ENCODE peak calls at places on chromosomes 3 and 15, in five cellular contexts. I is HEK293T, L is H1, J is HepG2, F is GM12878. Q is an unnamed sample.

GRCh38 chr3:58288011-58288728 is 17.9 kb upstream of the RPP14 start:
- DNase-seq in L (no peak), J (peak), I (peak), F (no peak), Q (no peak)

GRCh38 chr3:108471346-108471935 is 39.0 kb downstream of the MYH15 start:
- DNase-seq in J (no peak), I (no peak), F (no peak), L (no peak), Q (no peak)

GRCh38 chr3:123105201-123106189 is 38.7 kb downstream of the PDIA5 start:
- DNase-seq in F (peak), L (no peak), I (no peak), J (no peak), Q (no peak)

GRCh38 chr3:38843898-38844297 is 27.9 kb upstream of the SCN10A start:
- DNase-seq in L (no peak), J (peak), I (peak), F (no peak), Q (no peak)

GRCh38 chr3:197564097-197564843 is 8.5 kb upstream of the BDH1 start:
- DNase-seq in L (no peak), F (no peak), I (no peak), J (no peak), Q (no peak)

GRCh38 chr15:37793851-37794250 is 140.6 kb upstream of the TMCO5A start:
- DNase-seq in L (no peak), F (no peak), J (no peak), I (peak), Q (no peak)

GRCh38 chr3:149020196-149020838 is 29.0 kb downstream of the GYG1 start:
- DNase-seq in I (no peak), F (no peak), J (no peak), L (no peak), Q (no peak)

GRCh38 chr15:70535071-70535954 is 228.0 kb downstream of the UACA start:
- DNase-seq in L (no peak), F (no peak), I (no peak), J (no peak), Q (no peak)

GRCh38 chr3:196496183-196496582 is 7.4 kb downstream of the RNF168 start:
- DNase-seq in F (no peak), J (no peak), I (no peak), L (no peak), Q (no peak)

GRCh38 chr15:81199031-81199779 is 2.5 kb downstream of the IL16 start:
- DNase-seq in J (no peak), I (no peak), L (no peak), F (no peak), Q (no peak)

GRCh38 chr15:37260255-37260654 is 159.9 kb upstream of the MEIS2 start:
- DNase-seq in I (no peak), F (no peak), L (no peak), J (no peak), Q (no peak)

DNA sequence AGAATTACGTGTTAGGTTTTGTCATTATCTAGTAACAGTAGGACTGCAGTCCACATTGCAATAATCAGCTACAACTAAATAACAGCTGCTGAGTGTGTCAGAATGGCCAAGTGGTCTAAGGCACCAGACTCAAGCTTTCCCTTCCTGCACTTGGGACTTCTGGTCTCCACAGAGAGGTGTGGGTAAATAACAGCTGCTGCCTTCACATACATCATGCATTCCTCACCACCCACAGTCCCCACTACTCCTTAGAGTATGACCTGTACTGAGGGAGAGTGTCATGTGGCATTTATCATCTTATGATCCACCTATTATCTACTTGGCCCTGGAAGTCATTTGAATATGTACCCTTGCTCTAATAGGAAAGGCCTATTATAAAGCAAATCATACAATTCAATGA is 22.2 kb upstream of the ZMAT3 start:
- DNase-seq in I (no peak), F (no peak), J (no peak), L (no peak), Q (no peak)
- TF ChIP-seq SUZ12 in I (no peak), F (no peak), J (no peak), L (no peak), Q (no peak)

GRCh38 chr3:4742359-4742758 is 236.9 kb upstream of the BHLHE40 start:
- DNase-seq in F (no peak), I (no peak), L (no peak), J (no peak), Q (no peak)

GRCh38 chr3:4740397-4741105 is 238.7 kb upstream of the BHLHE40 start:
- DNase-seq in F (no peak), L (no peak), J (no peak), I (no peak), Q (no peak)

GRCh38 chr3:4741106-4741403 is 238.2 kb upstream of the BHLHE40 start:
- DNase-seq in I (no peak), F (no peak), J (no peak), L (no peak), Q (no peak)

GRCh38 chr3:4743371-4743770 is 235.9 kb upstream of the BHLHE40 start:
- DNase-seq in L (no peak), I (no peak), J (no peak), F (no peak), Q (no peak)

GRCh38 chr3:4741404-4742307 is 237.6 kb upstream of the BHLHE40 start:
- DNase-seq in L (no peak), F (no peak), J (peak), I (peak), Q (no peak)
- TF ChIP-seq SUZ12 in L (no peak), F (no peak), J (no peak), I (no peak), Q (no peak)

DNA sequence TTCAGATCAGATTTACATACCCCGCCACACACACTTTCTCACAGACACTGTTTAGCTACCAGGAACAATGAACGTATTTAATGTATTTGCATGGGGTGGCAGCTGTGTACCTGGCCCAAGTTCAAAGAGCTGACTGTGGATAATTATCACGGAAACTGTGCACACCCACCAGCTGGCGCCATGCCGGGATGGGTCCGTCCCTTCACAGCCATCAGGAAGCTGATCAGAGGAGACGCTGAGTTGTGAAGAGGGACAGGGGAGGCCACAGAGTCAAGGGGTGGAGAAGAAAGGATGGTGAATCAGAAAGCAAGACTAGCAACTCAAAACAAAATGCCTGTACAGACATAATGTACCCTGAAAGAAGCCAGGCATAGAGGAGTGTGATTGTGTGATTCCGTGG is 13.1 kb upstream of the PLA2G4D start:
- DNase-seq in F (no peak), L (no peak), I (no peak), J (no peak), Q (no peak)
- TF ChIP-seq SUZ12 in F (no peak), L (no peak), I (no peak), J (no peak), Q (no peak)

GRCh38 chr3:65786891-65787290 is 251.8 kb downstream of the MAGI1 start:
- DNase-seq in L (no peak), J (no peak), F (no peak), I (no peak), Q (no peak)

GRCh38 chr3:65787827-65788226 is 250.9 kb downstream of the MAGI1 start:
- DNase-seq in F (no peak), J (no peak), I (no peak), L (no peak), Q (no peak)

GRCh38 chr3:65783117-65783516 is 255.6 kb downstream of the MAGI1 start:
- DNase-seq in F (no peak), I (no peak), L (no peak), J (no peak), Q (no peak)

GRCh38 chr3:65787340-65787739 is 251.4 kb downstream of the MAGI1 start:
- DNase-seq in I (no peak), F (no peak), J (no peak), L (no peak), Q (no peak)

DNA sequence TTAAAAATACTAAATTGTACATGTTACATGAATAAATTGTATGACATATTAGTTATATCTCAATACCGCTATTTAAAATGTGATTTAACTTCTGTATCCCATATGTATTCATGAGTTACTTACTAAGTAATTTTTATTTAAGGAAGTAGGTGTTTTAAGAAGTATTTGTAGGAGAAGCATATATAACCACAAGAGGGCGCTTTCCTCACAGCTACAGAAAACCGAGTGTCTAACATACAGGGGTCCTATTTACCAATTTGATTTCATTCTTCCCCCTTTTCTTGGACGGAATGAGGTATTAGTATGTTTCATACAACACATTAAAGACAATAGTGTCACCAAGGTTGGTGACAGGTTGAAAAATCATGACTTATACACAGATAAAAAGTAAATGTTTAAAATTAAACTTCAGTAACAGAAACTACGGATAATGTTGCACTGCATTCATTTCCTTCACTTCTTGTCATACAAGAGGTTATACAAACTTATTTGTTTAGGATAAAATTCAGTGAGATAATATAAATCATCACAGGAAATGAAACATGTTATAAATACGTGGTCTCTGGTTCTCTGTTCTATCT is 253.6 kb downstream of the MAGI1 start:
- DNase-seq in I (peak), L (no peak), J (peak), F (no peak), Q (peak)
- TF ChIP-seq SUZ12 in I (no peak), L (no peak), J (no peak), F (no peak), Q (no peak)

DNA sequence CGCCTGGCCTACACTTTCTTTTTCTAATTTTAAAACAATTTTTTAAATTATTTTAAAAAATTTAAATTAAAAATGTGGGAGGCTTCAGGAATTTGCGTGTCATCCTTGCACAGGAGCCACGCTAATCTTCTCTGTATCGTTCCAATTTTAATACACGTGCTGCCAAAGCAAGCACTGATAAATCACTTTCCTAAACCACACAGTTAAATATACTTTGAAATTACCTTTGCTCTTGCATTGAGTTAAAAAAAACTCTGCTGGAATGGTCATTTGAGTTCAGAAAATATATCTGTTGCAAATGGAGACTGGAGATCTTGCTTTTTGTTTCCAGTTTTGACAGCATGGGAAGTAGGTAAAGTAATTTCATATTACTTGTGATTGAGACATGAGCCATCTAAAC is 23.6 kb downstream of the GATM start:
- DNase-seq in F (no peak), L (no peak), J (no peak), I (no peak), Q (no peak)
- TF ChIP-seq SUZ12 in F (no peak), L (no peak), J (no peak), I (no peak), Q (no peak)

GRCh38 chr15:35439291-35439690 is 106.7 kb downstream of the DPH6 start:
- DNase-seq in J (no peak), F (no peak), L (no peak), I (no peak), Q (no peak)
- TF ChIP-seq SUZ12 in J (no peak), F (no peak), L (no peak), I (no peak), Q (no peak)